ENCODE peak calls at places on chromosomes 1 and 21, in nine cellular contexts. L, P, M, X, W, G, S, H and Q are unnamed samples.

GRCh38 chr1:29832471-29832870 is 596.1 kb downstream of the PTPRU start:
- DNase-seq in L (no peak), P (no peak), M (no peak), X (no peak), W (no peak), G (no peak), S (no peak), H (no peak), Q (no peak)

GRCh38 chr21:31612889-31613785 is 46.4 kb upstream of the SOD1 start:
- DNase-seq in L (peak; percentile 51), P (no peak), M (peak; percentile 18), X (no peak), W (no peak), G (peak; percentile 42), S (no peak), H (no peak), Q (no peak)

GRCh38 chr21:27582946-27583270 is 616.0 kb upstream of the ADAMTS5 start:
- DNase-seq in L (peak; percentile 76), P (no peak), M (no peak), X (no peak), W (no peak), G (peak; percentile 14), S (no peak), H (no peak), Q (no peak)

GRCh38 chr1:19096036-19096833 is 113.8 kb downstream of the UBR4 start:
- DNase-seq in L (peak; percentile 70), P (no peak), M (peak; percentile 24), X (no peak), W (peak; percentile 50), G (peak; percentile 52), S (no peak), H (peak; percentile 13), Q (no peak)

GRCh38 chr1:4678318-4678717 is 23.9 kb downstream of the AJAP1 start:
- DNase-seq in L (no peak), P (no peak), M (no peak), X (no peak), W (no peak), G (no peak), S (no peak), H (no peak), Q (no peak)

GRCh38 chr1:87647436-87648177 is 318.9 kb downstream of the LMO4 start:
- DNase-seq in L (peak; percentile 51), P (no peak), M (no peak), X (no peak), W (no peak), G (no peak), S (no peak), H (no peak), Q (no peak)

GRCh38 chr1:85578321-85579295 is 2.0 kb upstream of the CCN1 start:
- DNase-seq in L (peak; percentile 72), P (no peak), M (no peak), X (no peak), W (peak; percentile 98), G (peak; percentile 76), S (peak; percentile 35), H (no peak), Q (peak; percentile 98)

GRCh38 chr1:36609241-36610027 is 126.7 kb upstream of the CSF3R start:
- DNase-seq in L (peak; percentile 67), P (no peak), M (peak; percentile 69), X (peak; percentile 1), W (peak; percentile 47), G (peak; percentile 47), S (peak; percentile 73), H (peak; percentile 68), Q (no peak)

GRCh38 chr1:91844862-91845528 is 41.0 kb downstream of the TGFBR3 start:
- DNase-seq in L (peak; percentile 69), P (no peak), M (no peak), X (no peak), W (peak; percentile 98), G (peak; percentile 92), S (no peak), H (no peak), Q (peak; percentile 81)

GRCh38 chr1:1847061-1847460 is 43.8 kb downstream of the GNB1 start:
- DNase-seq in L (no peak), P (no peak), M (no peak), X (no peak), W (peak; percentile 45), G (no peak), S (no peak), H (peak; percentile 36), Q (no peak)

GRCh38 chr21:45319461-45320211 is 31.9 kb upstream of the POFUT2 start:
- DNase-seq in L (no peak), P (no peak), M (no peak), X (no peak), W (no peak), G (peak; percentile 85), S (no peak), H (no peak), Q (peak; percentile 98)

GRCh38 chr1:221812088-221812752 is 70.3 kb upstream of the DUSP10 start:
- DNase-seq in L (no peak), P (no peak), M (no peak), X (no peak), W (no peak), G (no peak), S (no peak), H (no peak), Q (no peak)

GRCh38 chr1:46041974-46042373 is 90.5 kb downstream of the PIK3R3 start:
- DNase-seq in L (no peak), P (no peak), M (no peak), X (no peak), W (no peak), G (no peak), S (no peak), H (no peak), Q (no peak)

GRCh38 chr21:43880111-43880985 is 15.3 kb downstream of the AGPAT3 start:
- DNase-seq in L (peak; percentile 75), P (no peak), M (no peak), X (no peak), W (no peak), G (peak; percentile 72), S (no peak), H (no peak), Q (no peak)

GRCh38 chr1:65495137-65495536 is 74.7 kb downstream of the LEPR start:
- DNase-seq in L (no peak), P (no peak), M (no peak), X (no peak), W (no peak), G (no peak), S (no peak), H (no peak), Q (no peak)

GRCh38 chr1:83900530-83900929 is 98.4 kb downstream of the TTLL7 start:
- DNase-seq in L (peak; percentile 51), P (no peak), M (no peak), X (no peak), W (peak; percentile 44), G (no peak), S (no peak), H (no peak), Q (no peak)

GRCh38 chr1:27109103-27109822 is 45.7 kb downstream of the SLC9A1 start:
- DNase-seq in L (no peak), P (no peak), M (peak; percentile 57), X (peak; percentile 18), W (no peak), G (no peak), S (no peak), H (no peak), Q (no peak)

GRCh38 chr1:116252785-116253184 is 120.3 kb upstream of the ATP1A1 start:
- DNase-seq in L (no peak), P (no peak), M (no peak), X (no peak), W (no peak), G (no peak), S (no peak), H (no peak), Q (no peak)

GRCh38 chr1:71651229-71651628 is 570.4 kb upstream of the ZRANB2 start:
- DNase-seq in L (no peak), P (no peak), M (no peak), X (no peak), W (no peak), G (no peak), S (no peak), H (no peak), Q (no peak)

GRCh38 chr1:204791453-204792366 is 79.0 kb upstream of the NFASC start:
- DNase-seq in L (peak; percentile 68), P (peak; percentile 65), M (peak; percentile 73), X (peak; percentile 86), W (peak; percentile 60), G (peak; percentile 61), S (peak; percentile 73), H (peak; percentile 89), Q (peak; percentile 20)

GRCh38 chr1:35202048-35202719 is 9.2 kb upstream of the SFPQ start:
- DNase-seq in L (peak; percentile 80), P (peak; percentile 50), M (peak; percentile 90), X (peak; percentile 46), W (peak; percentile 91), G (peak; percentile 85), S (peak; percentile 72), H (peak; percentile 63), Q (peak; percentile 59)

GRCh38 chr1:34162852-34163766 is 1.9 kb downstream of the CSMD2 start:
- DNase-seq in L (peak; percentile 95), P (no peak), M (peak; percentile 18), X (no peak), W (peak; percentile 53), G (peak; percentile 95), S (peak; percentile 80), H (peak; percentile 24), Q (peak; percentile 78)